ENCODE peak calls at places on chromosome 21, in six cellular contexts. One of them, this sample, is unnamed.

GRCh38 chr21:35400233-35400939 is 351.3 kb upstream of the RUNX1 start:
- DNase-seq in A673: no peak
- DNase-seq in EH: peak; percentile 54
- DNase-seq in stimulated activated CD4-positive, alpha-beta T cell treated with anti-CD3 and anti-CD28 coated beads, TNF-alpha, amount 100 ng/mL, for 4 hours: peak; percentile 4
- DNase-seq in NCI-H2029: peak; percentile 75
- DNase-seq in NCI-H1105 treated with DMSO at 0.1 percent for 48 hours: peak; percentile 85
- DNase-seq in this sample: no peak

GRCh38 chr21:44875341-44875740 is 1.9 kb upstream of the PTTG1IP start:
- DNase-seq in A673: peak; percentile 76
- DNase-seq in EH: peak; percentile 58
- DNase-seq in stimulated activated CD4-positive, alpha-beta T cell treated with anti-CD3 and anti-CD28 coated beads, TNF-alpha, amount 100 ng/mL, for 4 hours: no peak
- DNase-seq in NCI-H2029: no peak
- DNase-seq in NCI-H1105 treated with DMSO at 0.1 percent for 48 hours: no peak
- DNase-seq in this sample: no peak

GRCh38 chr21:42160950-42161225 is 58.1 kb upstream of the ABCG1 start:
- DNase-seq in A673: no peak
- DNase-seq in EH: no peak
- DNase-seq in stimulated activated CD4-positive, alpha-beta T cell treated with anti-CD3 and anti-CD28 coated beads, TNF-alpha, amount 100 ng/mL, for 4 hours: no peak
- DNase-seq in NCI-H2029: no peak
- DNase-seq in NCI-H1105 treated with DMSO at 0.1 percent for 48 hours: no peak
- DNase-seq in this sample: no peak

GRCh38 chr21:25881524-25882376 is 147.0 kb downstream of the GABPA start:
- DNase-seq in A673: peak; percentile 78
- DNase-seq in EH: peak; percentile 66
- DNase-seq in stimulated activated CD4-positive, alpha-beta T cell treated with anti-CD3 and anti-CD28 coated beads, TNF-alpha, amount 100 ng/mL, for 4 hours: peak; percentile 30
- DNase-seq in NCI-H2029: peak; percentile 42
- DNase-seq in NCI-H1105 treated with DMSO at 0.1 percent for 48 hours: peak; percentile 63
- DNase-seq in this sample: peak; percentile 64

GRCh38 chr21:39579734-39580332 is 32.9 kb upstream of the B3GALT5 start:
- DNase-seq in A673: no peak
- DNase-seq in EH: no peak
- DNase-seq in stimulated activated CD4-positive, alpha-beta T cell treated with anti-CD3 and anti-CD28 coated beads, TNF-alpha, amount 100 ng/mL, for 4 hours: no peak
- DNase-seq in NCI-H2029: no peak
- DNase-seq in NCI-H1105 treated with DMSO at 0.1 percent for 48 hours: no peak
- DNase-seq in this sample: no peak

GRCh38 chr21:46091118-46091517 is 6.8 kb upstream of the COL6A2 start:
- DNase-seq in A673: no peak
- DNase-seq in EH: no peak
- DNase-seq in stimulated activated CD4-positive, alpha-beta T cell treated with anti-CD3 and anti-CD28 coated beads, TNF-alpha, amount 100 ng/mL, for 4 hours: no peak
- DNase-seq in NCI-H2029: no peak
- DNase-seq in NCI-H1105 treated with DMSO at 0.1 percent for 48 hours: no peak
- DNase-seq in this sample: no peak

GRCh38 chr21:36735724-36736310 is 36.9 kb downstream of the SIM2 start:
- DNase-seq in A673: no peak
- DNase-seq in EH: no peak
- DNase-seq in stimulated activated CD4-positive, alpha-beta T cell treated with anti-CD3 and anti-CD28 coated beads, TNF-alpha, amount 100 ng/mL, for 4 hours: no peak
- DNase-seq in NCI-H2029: no peak
- DNase-seq in NCI-H1105 treated with DMSO at 0.1 percent for 48 hours: no peak
- DNase-seq in this sample: no peak

GRCh38 chr21:28375708-28376385 is 616.8 kb downstream of the LTN1 start:
- DNase-seq in A673: no peak
- DNase-seq in EH: peak; percentile 82
- DNase-seq in stimulated activated CD4-positive, alpha-beta T cell treated with anti-CD3 and anti-CD28 coated beads, TNF-alpha, amount 100 ng/mL, for 4 hours: no peak
- DNase-seq in NCI-H2029: no peak
- DNase-seq in NCI-H1105 treated with DMSO at 0.1 percent for 48 hours: no peak
- DNase-seq in this sample: no peak

GRCh38 chr21:42201615-42202161 is 17.3 kb upstream of the ABCG1 start:
- DNase-seq in A673: no peak
- DNase-seq in EH: no peak
- DNase-seq in stimulated activated CD4-positive, alpha-beta T cell treated with anti-CD3 and anti-CD28 coated beads, TNF-alpha, amount 100 ng/mL, for 4 hours: no peak
- DNase-seq in NCI-H2029: no peak
- DNase-seq in NCI-H1105 treated with DMSO at 0.1 percent for 48 hours: no peak
- DNase-seq in this sample: no peak

GRCh38 chr21:32803651-32804050 is 32.1 kb upstream of the PAXBP1 start:
- DNase-seq in A673: peak; percentile 68
- DNase-seq in EH: peak; percentile 31
- DNase-seq in stimulated activated CD4-positive, alpha-beta T cell treated with anti-CD3 and anti-CD28 coated beads, TNF-alpha, amount 100 ng/mL, for 4 hours: no peak
- DNase-seq in NCI-H2029: no peak
- DNase-seq in NCI-H1105 treated with DMSO at 0.1 percent for 48 hours: no peak
- DNase-seq in this sample: peak; percentile 29

GRCh38 chr21:26007911-26008579 is 162.5 kb downstream of the APP start:
- DNase-seq in A673: peak; percentile 67
- DNase-seq in EH: peak; percentile 12
- DNase-seq in stimulated activated CD4-positive, alpha-beta T cell treated with anti-CD3 and anti-CD28 coated beads, TNF-alpha, amount 100 ng/mL, for 4 hours: no peak
- DNase-seq in NCI-H2029: peak; percentile 93
- DNase-seq in NCI-H1105 treated with DMSO at 0.1 percent for 48 hours: peak; percentile 84
- DNase-seq in this sample: no peak

GRCh38 chr21:30718239-30718909 is at the start of gene KRTAP21-3:
- DNase-seq in A673: no peak
- DNase-seq in EH: no peak
- DNase-seq in stimulated activated CD4-positive, alpha-beta T cell treated with anti-CD3 and anti-CD28 coated beads, TNF-alpha, amount 100 ng/mL, for 4 hours: no peak
- DNase-seq in NCI-H2029: no peak
- DNase-seq in NCI-H1105 treated with DMSO at 0.1 percent for 48 hours: no peak
- DNase-seq in this sample: peak; percentile 42

GRCh38 chr21:44255519-44255981 is 6.1 kb downstream of the DNMT3L start:
- DNase-seq in A673: no peak
- DNase-seq in EH: peak; percentile 41
- DNase-seq in stimulated activated CD4-positive, alpha-beta T cell treated with anti-CD3 and anti-CD28 coated beads, TNF-alpha, amount 100 ng/mL, for 4 hours: no peak
- DNase-seq in NCI-H2029: peak; percentile 15
- DNase-seq in NCI-H1105 treated with DMSO at 0.1 percent for 48 hours: no peak
- DNase-seq in this sample: no peak